ENCODE peak calls at places on chromosomes 3 and 15, in eight cellular contexts. One of them, this sample, is unnamed.

GRCh38 chr3:129688310-129688895 is 81.9 kb upstream of the PLXND1 start:
- DNase-seq in nephron progenitor cell: peak; percentile 61
- DNase-seq in heart right ventricle: peak; percentile 75
- DNase-seq in heart left ventricle: peak; percentile 53
- DNase-seq in WTC11: peak; percentile 68
- DNase-seq in T-helper 17 cell: no peak
- DNase-seq in DMS153: peak; percentile 66
- DNase-seq in cardiac fibroblast: peak; percentile 69
- DNase-seq in this sample: no peak

GRCh38 chr3:191412764-191413163 is 48.2 kb upstream of the PYDC2 start:
- DNase-seq in nephron progenitor cell: no peak
- DNase-seq in DMS153: no peak
- DNase-seq in heart right ventricle: no peak
- DNase-seq in T-helper 17 cell: no peak
- DNase-seq in WTC11: no peak
- DNase-seq in heart left ventricle: no peak
- DNase-seq in cardiac fibroblast: peak; percentile 96
- DNase-seq in this sample: peak; percentile 85

GRCh38 chr15:43346305-43346704 is 15.9 kb upstream of the LCMT2 start:
- DNase-seq in cardiac fibroblast: peak; percentile 14
- DNase-seq in nephron progenitor cell: no peak
- DNase-seq in T-helper 17 cell: no peak
- DNase-seq in heart left ventricle: no peak
- DNase-seq in WTC11: no peak
- DNase-seq in DMS153: no peak
- DNase-seq in heart right ventricle: no peak
- DNase-seq in this sample: no peak

GRCh38 chr3:184186184-184186901 is at the start of gene ABCF3:
- DNase-seq in WTC11: no peak
- DNase-seq in T-helper 17 cell: no peak
- DNase-seq in heart right ventricle: peak; percentile 58
- DNase-seq in nephron progenitor cell: no peak
- DNase-seq in DMS153: no peak
- DNase-seq in heart left ventricle: no peak
- DNase-seq in cardiac fibroblast: peak; percentile 64
- DNase-seq in this sample: no peak

GRCh38 chr3:127822836-127823589 is 698 bp upstream of the MGLL start:
- DNase-seq in DMS153: no peak
- DNase-seq in heart right ventricle: peak; percentile 77
- DNase-seq in cardiac fibroblast: peak; percentile 22
- DNase-seq in nephron progenitor cell: peak; percentile 57
- DNase-seq in WTC11: peak; percentile 28
- DNase-seq in T-helper 17 cell: no peak
- DNase-seq in heart left ventricle: peak; percentile 76
- DNase-seq in this sample: no peak

GRCh38 chr15:37903932-37904493 is 30.4 kb upstream of the TMCO5A start:
- DNase-seq in heart left ventricle: no peak
- DNase-seq in DMS153: no peak
- DNase-seq in cardiac fibroblast: no peak
- DNase-seq in nephron progenitor cell: no peak
- DNase-seq in heart right ventricle: no peak
- DNase-seq in WTC11: no peak
- DNase-seq in T-helper 17 cell: no peak
- DNase-seq in this sample: no peak

GRCh38 chr3:4826237-4827100 is 152.8 kb upstream of the BHLHE40 start:
- DNase-seq in heart left ventricle: peak; percentile 87
- DNase-seq in cardiac fibroblast: peak; percentile 39
- DNase-seq in nephron progenitor cell: no peak
- DNase-seq in heart right ventricle: peak; percentile 85
- DNase-seq in DMS153: no peak
- DNase-seq in T-helper 17 cell: no peak
- DNase-seq in WTC11: no peak
- DNase-seq in this sample: no peak

GRCh38 chr3:186255703-186256331 is 106.2 kb downstream of the DGKG start:
- DNase-seq in cardiac fibroblast: no peak
- DNase-seq in heart left ventricle: no peak
- DNase-seq in T-helper 17 cell: no peak
- DNase-seq in WTC11: peak; percentile 67
- DNase-seq in DMS153: no peak
- DNase-seq in nephron progenitor cell: peak; percentile 39
- DNase-seq in heart right ventricle: no peak
- DNase-seq in this sample: no peak

GRCh38 chr3:126983276-126983652 is 349 bp downstream of the PLXNA1 start:
- DNase-seq in heart right ventricle: peak; percentile 21
- DNase-seq in nephron progenitor cell: no peak
- DNase-seq in cardiac fibroblast: no peak
- DNase-seq in DMS153: no peak
- DNase-seq in heart left ventricle: no peak
- DNase-seq in T-helper 17 cell: no peak
- DNase-seq in WTC11: no peak
- DNase-seq in this sample: no peak

GRCh38 chr15:61518191-61518950 is 289.3 kb upstream of the RORA start:
- DNase-seq in nephron progenitor cell: no peak
- DNase-seq in heart right ventricle: no peak
- DNase-seq in WTC11: no peak
- DNase-seq in cardiac fibroblast: no peak
- DNase-seq in heart left ventricle: no peak
- DNase-seq in DMS153: no peak
- DNase-seq in T-helper 17 cell: no peak
- DNase-seq in this sample: no peak

GRCh38 chr3:196995027-196995426 is 26.4 kb upstream of the PIGZ start:
- DNase-seq in T-helper 17 cell: no peak
- DNase-seq in WTC11: no peak
- DNase-seq in cardiac fibroblast: no peak
- DNase-seq in heart right ventricle: no peak
- DNase-seq in nephron progenitor cell: no peak
- DNase-seq in heart left ventricle: no peak
- DNase-seq in DMS153: no peak
- DNase-seq in this sample: no peak

GRCh38 chr3:67655364-67656121 is 1.1 kb upstream of the SUCLG2 start:
- DNase-seq in heart left ventricle: no peak
- DNase-seq in WTC11: no peak
- DNase-seq in heart right ventricle: peak; percentile 11
- DNase-seq in T-helper 17 cell: peak; percentile 60
- DNase-seq in nephron progenitor cell: no peak
- DNase-seq in cardiac fibroblast: peak; percentile 15
- DNase-seq in DMS153: no peak
- DNase-seq in this sample: no peak

GRCh38 chr3:123789760-123790159 is 94.4 kb downstream of the MYLK start:
- DNase-seq in heart right ventricle: no peak
- DNase-seq in nephron progenitor cell: no peak
- DNase-seq in T-helper 17 cell: no peak
- DNase-seq in heart left ventricle: no peak
- DNase-seq in DMS153: no peak
- DNase-seq in WTC11: no peak
- DNase-seq in cardiac fibroblast: peak; percentile 24
- DNase-seq in this sample: no peak

GRCh38 chr3:195565716-195566115 is 18.0 kb downstream of the APOD start:
- DNase-seq in DMS153: no peak
- DNase-seq in cardiac fibroblast: no peak
- DNase-seq in heart right ventricle: no peak
- DNase-seq in T-helper 17 cell: no peak
- DNase-seq in WTC11: no peak
- DNase-seq in heart left ventricle: no peak
- DNase-seq in nephron progenitor cell: no peak
- DNase-seq in this sample: no peak

This sample was measured in glomerular endothelial cell.